ENCODE peak calls at places on chromosome 20, in ten cellular contexts. One of them, this sample, is unnamed.

GRCh38 chr20:47113362-47114118 is 218.9 kb downstream of the EYA2 start:
- DNase-seq in astrocyte of the spinal cord: peak
- DNase-seq in lower leg skin: no peak
- DNase-seq in GM12865: no peak
- DNase-seq in epithelial cell of esophagus: no peak
- DNase-seq in pancreas: no peak
- DNase-seq in mesothelial cell of epicardium: no peak
- DNase-seq in tibial artery: no peak
- DNase-seq in nephron progenitor cell: no peak
- DNase-seq in CD4-positive, alpha-beta T cell: no peak
- DNase-seq in this sample: no peak

GRCh38 chr20:13960119-13960518 is 30.3 kb downstream of the SEL1L2 start:
- DNase-seq in astrocyte of the spinal cord: no peak
- DNase-seq in lower leg skin: no peak
- DNase-seq in GM12865: no peak
- DNase-seq in epithelial cell of esophagus: no peak
- DNase-seq in pancreas: no peak
- DNase-seq in mesothelial cell of epicardium: no peak
- DNase-seq in tibial artery: no peak
- DNase-seq in nephron progenitor cell: no peak
- DNase-seq in CD4-positive, alpha-beta T cell: no peak
- DNase-seq in this sample: no peak

GRCh38 chr20:34585019-34585418 is 26.5 kb downstream of the MAP1LC3A start:
- DNase-seq in astrocyte of the spinal cord: no peak
- DNase-seq in lower leg skin: peak
- DNase-seq in GM12865: no peak
- DNase-seq in epithelial cell of esophagus: no peak
- DNase-seq in pancreas: no peak
- DNase-seq in mesothelial cell of epicardium: no peak
- DNase-seq in tibial artery: no peak
- DNase-seq in nephron progenitor cell: no peak
- DNase-seq in CD4-positive, alpha-beta T cell: no peak
- DNase-seq in this sample: no peak

GRCh38 chr20:48718914-48719578 is 108.8 kb downstream of the PREX1 start:
- DNase-seq in astrocyte of the spinal cord: no peak
- DNase-seq in lower leg skin: no peak
- DNase-seq in GM12865: peak
- DNase-seq in epithelial cell of esophagus: no peak
- DNase-seq in pancreas: no peak
- DNase-seq in mesothelial cell of epicardium: no peak
- DNase-seq in tibial artery: no peak
- DNase-seq in nephron progenitor cell: no peak
- DNase-seq in CD4-positive, alpha-beta T cell: peak
- DNase-seq in this sample: no peak

GRCh38 chr20:32628960-32629530 is 43.9 kb upstream of the NOL4L start:
- DNase-seq in astrocyte of the spinal cord: no peak
- DNase-seq in lower leg skin: no peak
- DNase-seq in GM12865: no peak
- DNase-seq in epithelial cell of esophagus: peak
- DNase-seq in pancreas: no peak
- DNase-seq in mesothelial cell of epicardium: no peak
- DNase-seq in tibial artery: no peak
- DNase-seq in nephron progenitor cell: no peak
- DNase-seq in CD4-positive, alpha-beta T cell: no peak
- DNase-seq in this sample: no peak

GRCh38 chr20:49888341-49889244 is 26.7 kb downstream of the SPATA2 start:
- DNase-seq in astrocyte of the spinal cord: peak
- DNase-seq in lower leg skin: no peak
- DNase-seq in GM12865: peak
- DNase-seq in epithelial cell of esophagus: peak
- DNase-seq in pancreas: no peak
- DNase-seq in mesothelial cell of epicardium: peak
- DNase-seq in tibial artery: no peak
- DNase-seq in nephron progenitor cell: peak
- DNase-seq in CD4-positive, alpha-beta T cell: peak
- DNase-seq in this sample: peak

GRCh38 chr20:62501801-62502495 is 26.2 kb upstream of the GATA5 start:
- DNase-seq in astrocyte of the spinal cord: peak
- DNase-seq in lower leg skin: no peak
- DNase-seq in GM12865: peak
- DNase-seq in epithelial cell of esophagus: peak
- DNase-seq in pancreas: no peak
- DNase-seq in mesothelial cell of epicardium: no peak
- DNase-seq in tibial artery: no peak
- DNase-seq in nephron progenitor cell: no peak
- DNase-seq in CD4-positive, alpha-beta T cell: peak
- DNase-seq in this sample: no peak

GRCh38 chr20:48381353-48382120 is 446.3 kb downstream of the PREX1 start:
- DNase-seq in astrocyte of the spinal cord: no peak
- DNase-seq in lower leg skin: no peak
- DNase-seq in GM12865: no peak
- DNase-seq in epithelial cell of esophagus: no peak
- DNase-seq in pancreas: no peak
- DNase-seq in mesothelial cell of epicardium: no peak
- DNase-seq in tibial artery: no peak
- DNase-seq in nephron progenitor cell: no peak
- DNase-seq in CD4-positive, alpha-beta T cell: no peak
- DNase-seq in this sample: no peak

GRCh38 chr20:21063276-21063675 is 42.9 kb downstream of the LINC00237 start:
- DNase-seq in astrocyte of the spinal cord: no peak
- DNase-seq in lower leg skin: no peak
- DNase-seq in GM12865: no peak
- DNase-seq in epithelial cell of esophagus: no peak
- DNase-seq in pancreas: no peak
- DNase-seq in mesothelial cell of epicardium: no peak
- DNase-seq in tibial artery: no peak
- DNase-seq in nephron progenitor cell: no peak
- DNase-seq in CD4-positive, alpha-beta T cell: no peak
- DNase-seq in this sample: no peak

GRCh38 chr20:46951840-46952497 is 57.3 kb downstream of the EYA2 start:
- DNase-seq in astrocyte of the spinal cord: peak
- DNase-seq in lower leg skin: no peak
- DNase-seq in GM12865: no peak
- DNase-seq in epithelial cell of esophagus: peak
- DNase-seq in pancreas: no peak
- DNase-seq in mesothelial cell of epicardium: no peak
- DNase-seq in tibial artery: no peak
- DNase-seq in nephron progenitor cell: no peak
- DNase-seq in CD4-positive, alpha-beta T cell: no peak
- DNase-seq in this sample: no peak

GRCh38 chr20:23078351-23078993 is 7.7 kb downstream of the CD93 start:
- DNase-seq in astrocyte of the spinal cord: peak
- DNase-seq in lower leg skin: no peak
- DNase-seq in GM12865: no peak
- DNase-seq in epithelial cell of esophagus: no peak
- DNase-seq in pancreas: no peak
- DNase-seq in mesothelial cell of epicardium: no peak
- DNase-seq in tibial artery: no peak
- DNase-seq in nephron progenitor cell: no peak
- DNase-seq in CD4-positive, alpha-beta T cell: no peak
- DNase-seq in this sample: no peak

GRCh38 chr20:18360601-18361000 is 72.3 kb downstream of the ZNF133 start:
- DNase-seq in astrocyte of the spinal cord: no peak
- DNase-seq in lower leg skin: no peak
- DNase-seq in GM12865: no peak
- DNase-seq in epithelial cell of esophagus: peak
- DNase-seq in pancreas: no peak
- DNase-seq in mesothelial cell of epicardium: no peak
- DNase-seq in tibial artery: no peak
- DNase-seq in nephron progenitor cell: no peak
- DNase-seq in CD4-positive, alpha-beta T cell: no peak
- DNase-seq in this sample: no peak

GRCh38 chr20:22827916-22828315 is 207.2 kb upstream of the SSTR4 start:
- DNase-seq in astrocyte of the spinal cord: no peak
- DNase-seq in lower leg skin: no peak
- DNase-seq in GM12865: no peak
- DNase-seq in epithelial cell of esophagus: peak
- DNase-seq in pancreas: no peak
- DNase-seq in mesothelial cell of epicardium: no peak
- DNase-seq in tibial artery: no peak
- DNase-seq in nephron progenitor cell: no peak
- DNase-seq in CD4-positive, alpha-beta T cell: no peak
- DNase-seq in this sample: no peak

GRCh38 chr20:62143976-62144825 is 632 bp downstream of the SS18L1 start:
- DNase-seq in astrocyte of the spinal cord: peak
- DNase-seq in lower leg skin: peak
- DNase-seq in GM12865: peak
- DNase-seq in epithelial cell of esophagus: peak
- DNase-seq in pancreas: peak
- DNase-seq in mesothelial cell of epicardium: peak
- DNase-seq in tibial artery: peak
- DNase-seq in nephron progenitor cell: peak
- DNase-seq in CD4-positive, alpha-beta T cell: peak
- DNase-seq in this sample: peak

GRCh38 chr20:58344741-58345140 is 35.2 kb downstream of the RAB22A start:
- DNase-seq in astrocyte of the spinal cord: peak
- DNase-seq in lower leg skin: no peak
- DNase-seq in GM12865: no peak
- DNase-seq in epithelial cell of esophagus: peak
- DNase-seq in pancreas: no peak
- DNase-seq in mesothelial cell of epicardium: no peak
- DNase-seq in tibial artery: no peak
- DNase-seq in nephron progenitor cell: no peak
- DNase-seq in CD4-positive, alpha-beta T cell: no peak
- DNase-seq in this sample: no peak

GRCh38 chr20:58352454-58352853 is 36.6 kb upstream of the VAPB start:
- DNase-seq in astrocyte of the spinal cord: no peak
- DNase-seq in lower leg skin: no peak
- DNase-seq in GM12865: no peak
- DNase-seq in epithelial cell of esophagus: no peak
- DNase-seq in pancreas: no peak
- DNase-seq in mesothelial cell of epicardium: no peak
- DNase-seq in tibial artery: no peak
- DNase-seq in nephron progenitor cell: no peak
- DNase-seq in CD4-positive, alpha-beta T cell: no peak
- DNase-seq in this sample: no peak

GRCh38 chr20:58349586-58349985 is 39.4 kb upstream of the VAPB start:
- DNase-seq in astrocyte of the spinal cord: peak
- DNase-seq in lower leg skin: no peak
- DNase-seq in GM12865: peak
- DNase-seq in epithelial cell of esophagus: peak
- DNase-seq in pancreas: no peak
- DNase-seq in mesothelial cell of epicardium: no peak
- DNase-seq in tibial artery: no peak
- DNase-seq in nephron progenitor cell: no peak
- DNase-seq in CD4-positive, alpha-beta T cell: no peak
- DNase-seq in this sample: no peak
- TF ChIP-seq CTCF in astrocyte of the spinal cord: peak
- TF ChIP-seq CTCF in lower leg skin: no peak
- TF ChIP-seq CTCF in GM12865: no peak
- TF ChIP-seq CTCF in epithelial cell of esophagus: peak
- TF ChIP-seq CTCF in pancreas: no peak
- TF ChIP-seq CTCF in mesothelial cell of epicardium: no peak
- TF ChIP-seq CTCF in tibial artery: no peak
- TF ChIP-seq CTCF in nephron progenitor cell: no peak
- TF ChIP-seq CTCF in CD4-positive, alpha-beta T cell: no peak
- TF ChIP-seq CTCF in this sample: no peak

GRCh38 chr20:38187512-38187911 is 22.4 kb upstream of the TGM2 start:
- DNase-seq in astrocyte of the spinal cord: no peak
- DNase-seq in lower leg skin: peak
- DNase-seq in GM12865: no peak
- DNase-seq in epithelial cell of esophagus: peak
- DNase-seq in pancreas: no peak
- DNase-seq in mesothelial cell of epicardium: no peak
- DNase-seq in tibial artery: peak
- DNase-seq in nephron progenitor cell: peak
- DNase-seq in CD4-positive, alpha-beta T cell: no peak
- DNase-seq in this sample: no peak
- TF ChIP-seq CTCF in astrocyte of the spinal cord: peak
- TF ChIP-seq CTCF in lower leg skin: no peak
- TF ChIP-seq CTCF in GM12865: no peak
- TF ChIP-seq CTCF in epithelial cell of esophagus: no peak
- TF ChIP-seq CTCF in pancreas: no peak
- TF ChIP-seq CTCF in mesothelial cell of epicardium: no peak
- TF ChIP-seq CTCF in tibial artery: peak
- TF ChIP-seq CTCF in nephron progenitor cell: peak
- TF ChIP-seq CTCF in CD4-positive, alpha-beta T cell: no peak
- TF ChIP-seq CTCF in this sample: no peak

GRCh38 chr20:7924692-7925091 is 15.6 kb downstream of the HAO1 start:
- DNase-seq in astrocyte of the spinal cord: peak
- DNase-seq in lower leg skin: no peak
- DNase-seq in GM12865: peak
- DNase-seq in epithelial cell of esophagus: peak
- DNase-seq in pancreas: no peak
- DNase-seq in mesothelial cell of epicardium: no peak
- DNase-seq in tibial artery: no peak
- DNase-seq in nephron progenitor cell: no peak
- DNase-seq in CD4-positive, alpha-beta T cell: no peak
- DNase-seq in this sample: no peak
- TF ChIP-seq CTCF in astrocyte of the spinal cord: no peak
- TF ChIP-seq CTCF in lower leg skin: no peak
- TF ChIP-seq CTCF in GM12865: no peak
- TF ChIP-seq CTCF in epithelial cell of esophagus: no peak
- TF ChIP-seq CTCF in pancreas: no peak
- TF ChIP-seq CTCF in mesothelial cell of epicardium: no peak
- TF ChIP-seq CTCF in tibial artery: no peak
- TF ChIP-seq CTCF in nephron progenitor cell: no peak
- TF ChIP-seq CTCF in CD4-positive, alpha-beta T cell: no peak
- TF ChIP-seq CTCF in this sample: no peak

GRCh38 chr20:63932606-63933160 is 23.5 kb downstream of the UCKL1 start:
- DNase-seq in astrocyte of the spinal cord: no peak
- DNase-seq in lower leg skin: no peak
- DNase-seq in GM12865: no peak
- DNase-seq in epithelial cell of esophagus: no peak
- DNase-seq in pancreas: no peak
- DNase-seq in mesothelial cell of epicardium: no peak
- DNase-seq in tibial artery: no peak
- DNase-seq in nephron progenitor cell: no peak
- DNase-seq in CD4-positive, alpha-beta T cell: no peak
- DNase-seq in this sample: no peak

GRCh38 chr20:63933646-63934045 is 22.6 kb downstream of the UCKL1 start:
- DNase-seq in astrocyte of the spinal cord: no peak
- DNase-seq in lower leg skin: no peak
- DNase-seq in GM12865: no peak
- DNase-seq in epithelial cell of esophagus: no peak
- DNase-seq in pancreas: no peak
- DNase-seq in mesothelial cell of epicardium: no peak
- DNase-seq in tibial artery: no peak
- DNase-seq in nephron progenitor cell: no peak
- DNase-seq in CD4-positive, alpha-beta T cell: no peak
- DNase-seq in this sample: no peak

GRCh38 chr20:63931735-63932134 is 24.5 kb downstream of the UCKL1 start:
- DNase-seq in astrocyte of the spinal cord: no peak
- DNase-seq in lower leg skin: no peak
- DNase-seq in GM12865: no peak
- DNase-seq in epithelial cell of esophagus: no peak
- DNase-seq in pancreas: no peak
- DNase-seq in mesothelial cell of epicardium: no peak
- DNase-seq in tibial artery: no peak
- DNase-seq in nephron progenitor cell: no peak
- DNase-seq in CD4-positive, alpha-beta T cell: no peak
- DNase-seq in this sample: no peak

GRCh38 chr20:63935447-63935846 is 20.8 kb downstream of the UCKL1 start:
- DNase-seq in astrocyte of the spinal cord: no peak
- DNase-seq in lower leg skin: no peak
- DNase-seq in GM12865: no peak
- DNase-seq in epithelial cell of esophagus: no peak
- DNase-seq in pancreas: no peak
- DNase-seq in mesothelial cell of epicardium: no peak
- DNase-seq in tibial artery: no peak
- DNase-seq in nephron progenitor cell: no peak
- DNase-seq in CD4-positive, alpha-beta T cell: no peak
- DNase-seq in this sample: no peak

GRCh38 chr20:63934271-63935068 is 21.7 kb downstream of the UCKL1 start:
- DNase-seq in astrocyte of the spinal cord: no peak
- DNase-seq in lower leg skin: no peak
- DNase-seq in GM12865: no peak
- DNase-seq in epithelial cell of esophagus: no peak
- DNase-seq in pancreas: no peak
- DNase-seq in mesothelial cell of epicardium: no peak
- DNase-seq in tibial artery: no peak
- DNase-seq in nephron progenitor cell: peak
- DNase-seq in CD4-positive, alpha-beta T cell: no peak
- DNase-seq in this sample: peak
- TF ChIP-seq CTCF in astrocyte of the spinal cord: peak
- TF ChIP-seq CTCF in lower leg skin: no peak
- TF ChIP-seq CTCF in GM12865: peak
- TF ChIP-seq CTCF in epithelial cell of esophagus: peak
- TF ChIP-seq CTCF in pancreas: no peak
- TF ChIP-seq CTCF in mesothelial cell of epicardium: peak
- TF ChIP-seq CTCF in tibial artery: no peak
- TF ChIP-seq CTCF in nephron progenitor cell: peak
- TF ChIP-seq CTCF in CD4-positive, alpha-beta T cell: peak
- TF ChIP-seq CTCF in this sample: peak